ENCODE peak calls at places on chromosomes 6 and 20, in seven cellular contexts. One of them, this sample, is unnamed.
A peak's percentile ranks its signal among the peaks of the same experiment; 100 is the strongest.

GRCh38 chr20:39886650-39887190 is 802.3 kb downstream of the MAFB start:
- DNase-seq in cardiac muscle cell: no peak
- DNase-seq in right cardiac atrium: peak; percentile 32
- DNase-seq in vagina: no peak
- DNase-seq in adrenal gland: peak; percentile 47
- DNase-seq in SJSA1: no peak
- DNase-seq in K562: no peak
- DNase-seq in this sample: no peak

GRCh38 chr6:127118505-127119360 is at the start of gene RSPO3:
- DNase-seq in right cardiac atrium: peak; percentile 15
- DNase-seq in vagina: no peak
- DNase-seq in cardiac muscle cell: peak; percentile 39
- DNase-seq in K562: no peak
- DNase-seq in SJSA1: no peak
- DNase-seq in adrenal gland: peak; percentile 4
- DNase-seq in this sample: peak; percentile 17

GRCh38 chr6:22036267-22036666 is 260.6 kb downstream of the PRL start:
- DNase-seq in adrenal gland: no peak
- DNase-seq in right cardiac atrium: no peak
- DNase-seq in cardiac muscle cell: peak; percentile 6
- DNase-seq in K562: peak; percentile 26
- DNase-seq in SJSA1: no peak
- DNase-seq in vagina: no peak
- DNase-seq in this sample: peak; percentile 14

GRCh38 chr6:80545323-80545722 is 438.9 kb downstream of the BCKDHB start:
- DNase-seq in right cardiac atrium: no peak
- DNase-seq in K562: no peak
- DNase-seq in vagina: no peak
- DNase-seq in SJSA1: no peak
- DNase-seq in adrenal gland: no peak
- DNase-seq in cardiac muscle cell: no peak
- DNase-seq in this sample: no peak

GRCh38 chr6:108942556-108943492 is 94.6 kb downstream of the ARMC2 start:
- DNase-seq in SJSA1: no peak
- DNase-seq in right cardiac atrium: no peak
- DNase-seq in vagina: no peak
- DNase-seq in K562: peak; percentile 32
- DNase-seq in adrenal gland: no peak
- DNase-seq in cardiac muscle cell: no peak
- DNase-seq in this sample: peak; percentile 29

GRCh38 chr6:29651413-29652197 is 5.3 kb upstream of the MOG start:
- DNase-seq in vagina: no peak
- DNase-seq in SJSA1: no peak
- DNase-seq in right cardiac atrium: no peak
- DNase-seq in adrenal gland: no peak
- DNase-seq in K562: peak; percentile 54
- DNase-seq in cardiac muscle cell: peak; percentile 44
- DNase-seq in this sample: no peak

GRCh38 chr20:21508230-21509078 is 5.4 kb downstream of the NKX2-2 start:
- DNase-seq in K562: no peak
- DNase-seq in right cardiac atrium: no peak
- DNase-seq in SJSA1: no peak
- DNase-seq in adrenal gland: no peak
- DNase-seq in vagina: no peak
- DNase-seq in cardiac muscle cell: no peak
- DNase-seq in this sample: no peak

GRCh38 chr6:82878812-82879211 is 186.8 kb downstream of the UBE3D start:
- DNase-seq in K562: no peak
- DNase-seq in adrenal gland: no peak
- DNase-seq in vagina: no peak
- DNase-seq in cardiac muscle cell: peak; percentile 57
- DNase-seq in right cardiac atrium: no peak
- DNase-seq in SJSA1: peak; percentile 93
- DNase-seq in this sample: no peak

GRCh38 chr20:32535316-32535952 is 49.7 kb downstream of the NOL4L start:
- DNase-seq in K562: no peak
- DNase-seq in SJSA1: no peak
- DNase-seq in right cardiac atrium: no peak
- DNase-seq in cardiac muscle cell: no peak
- DNase-seq in adrenal gland: no peak
- DNase-seq in vagina: no peak
- DNase-seq in this sample: no peak

GRCh38 chr6:135941275-135941674 is 89.8 kb downstream of the PDE7B start:
- DNase-seq in K562: no peak
- DNase-seq in vagina: no peak
- DNase-seq in SJSA1: no peak
- DNase-seq in adrenal gland: no peak
- DNase-seq in cardiac muscle cell: peak; percentile 88
- DNase-seq in right cardiac atrium: no peak
- DNase-seq in this sample: no peak

GRCh38 chr6:112016335-112016734 is 37.6 kb upstream of the CCN6 start:
- DNase-seq in vagina: no peak
- DNase-seq in right cardiac atrium: peak; percentile 61
- DNase-seq in cardiac muscle cell: peak; percentile 63
- DNase-seq in adrenal gland: no peak
- DNase-seq in K562: no peak
- DNase-seq in SJSA1: no peak
- DNase-seq in this sample: no peak

GRCh38 chr20:12044969-12045368 is 127.3 kb downstream of the BTBD3 start:
- DNase-seq in cardiac muscle cell: no peak
- DNase-seq in adrenal gland: no peak
- DNase-seq in right cardiac atrium: no peak
- DNase-seq in K562: no peak
- DNase-seq in vagina: no peak
- DNase-seq in SJSA1: no peak
- DNase-seq in this sample: no peak

GRCh38 chr20:667351-668034 is 8.1 kb downstream of the SCRT2 start:
- DNase-seq in right cardiac atrium: peak; percentile 50
- DNase-seq in cardiac muscle cell: peak; percentile 46
- DNase-seq in vagina: no peak
- DNase-seq in K562: peak; percentile 67
- DNase-seq in SJSA1: no peak
- DNase-seq in adrenal gland: peak; percentile 69
- DNase-seq in this sample: peak; percentile 53

GRCh38 chr6:66838764-66839163 is 1131.7 kb upstream of the EYS start:
- DNase-seq in SJSA1: no peak
- DNase-seq in vagina: no peak
- DNase-seq in cardiac muscle cell: no peak
- DNase-seq in right cardiac atrium: no peak
- DNase-seq in K562: no peak
- DNase-seq in adrenal gland: no peak
- DNase-seq in this sample: no peak

GRCh38 chr6:122392564-122393338 is 6.7 kb upstream of the HSF2 start:
- DNase-seq in vagina: no peak
- DNase-seq in adrenal gland: no peak
- DNase-seq in K562: no peak
- DNase-seq in SJSA1: no peak
- DNase-seq in right cardiac atrium: no peak
- DNase-seq in cardiac muscle cell: no peak
- DNase-seq in this sample: no peak
- H3K4me3 ChIP-seq in vagina: no peak overlapping the region
- H3K4me3 ChIP-seq in adrenal gland: no peak overlapping the region
- H3K4me3 ChIP-seq in K562: no peak overlapping the region
- H3K4me3 ChIP-seq in SJSA1: no peak overlapping the region
- H3K4me3 ChIP-seq in right cardiac atrium: no peak overlapping the region
- H3K4me3 ChIP-seq in cardiac muscle cell: no peak overlapping the region
- H3K4me3 ChIP-seq in this sample: no peak overlapping the region

GRCh38 chr20:53712212-53712977 is 118.8 kb upstream of the ZNF217 start:
- DNase-seq in K562: no peak
- DNase-seq in right cardiac atrium: no peak
- DNase-seq in vagina: no peak
- DNase-seq in SJSA1: no peak
- DNase-seq in adrenal gland: no peak
- DNase-seq in cardiac muscle cell: no peak
- DNase-seq in this sample: no peak
- H3K4me3 ChIP-seq in K562: no peak overlapping the region
- H3K4me3 ChIP-seq in right cardiac atrium: no peak overlapping the region
- H3K4me3 ChIP-seq in vagina: no peak overlapping the region
- H3K4me3 ChIP-seq in SJSA1: no peak overlapping the region
- H3K4me3 ChIP-seq in adrenal gland: no peak overlapping the region
- H3K4me3 ChIP-seq in cardiac muscle cell: no peak overlapping the region
- H3K4me3 ChIP-seq in this sample: no peak overlapping the region

DNA sequence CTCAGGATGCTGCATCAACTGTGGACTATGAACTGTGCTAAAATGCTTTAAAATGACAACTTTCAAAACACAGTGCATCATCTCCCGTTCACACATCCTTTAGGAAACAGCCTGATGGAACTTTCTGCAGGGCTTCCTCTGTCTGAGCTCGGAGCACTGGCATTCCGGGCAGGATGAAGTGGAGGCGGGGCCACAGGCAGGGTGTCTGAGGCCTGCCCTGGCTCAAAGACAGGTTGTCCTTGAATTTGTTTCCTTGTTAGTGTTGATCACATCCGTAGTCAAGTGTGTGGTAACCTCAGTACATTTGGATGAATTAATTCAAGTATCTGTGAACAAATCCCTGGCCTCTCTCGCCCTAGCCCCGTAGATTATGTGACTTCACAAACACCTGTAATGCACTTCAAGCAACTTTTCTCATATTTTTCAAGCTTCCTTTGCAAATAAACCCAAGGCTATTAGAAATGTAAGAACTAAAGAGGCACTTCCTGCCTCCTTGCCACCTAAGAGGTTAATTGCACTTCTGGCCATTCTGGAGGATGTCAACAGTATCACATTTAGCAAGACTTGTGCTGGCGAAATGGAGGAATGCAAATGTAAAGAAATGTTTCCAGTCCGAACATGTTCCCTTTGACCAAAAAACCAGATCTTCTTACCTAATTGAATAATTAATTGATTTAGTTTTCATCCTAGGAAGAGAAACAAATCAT is 3.1 kb downstream of the CD93 start:
- DNase-seq in right cardiac atrium: peak; percentile 69
- DNase-seq in cardiac muscle cell: no peak
- DNase-seq in SJSA1: no peak
- DNase-seq in K562: no peak
- DNase-seq in adrenal gland: peak; percentile 70
- DNase-seq in vagina: no peak
- DNase-seq in this sample: no peak
- H3K4me3 ChIP-seq in right cardiac atrium: peak overlapping the region; percentile 37
- H3K4me3 ChIP-seq in cardiac muscle cell: no peak overlapping the region
- H3K4me3 ChIP-seq in SJSA1: no peak overlapping the region
- H3K4me3 ChIP-seq in K562: no peak overlapping the region
- H3K4me3 ChIP-seq in adrenal gland: no peak overlapping the region
- H3K4me3 ChIP-seq in vagina: no peak overlapping the region
- H3K4me3 ChIP-seq in this sample: no peak overlapping the region

GRCh38 chr6:3615391-3616380 is 135.8 kb downstream of the PXDC1 start:
- DNase-seq in cardiac muscle cell: no peak
- DNase-seq in right cardiac atrium: no peak
- DNase-seq in SJSA1: no peak
- DNase-seq in K562: no peak
- DNase-seq in vagina: peak; percentile 52
- DNase-seq in adrenal gland: no peak
- DNase-seq in this sample: no peak
- H3K4me3 ChIP-seq in cardiac muscle cell: no peak overlapping the region
- H3K4me3 ChIP-seq in right cardiac atrium: no peak overlapping the region
- H3K4me3 ChIP-seq in SJSA1: no peak overlapping the region
- H3K4me3 ChIP-seq in K562: no peak overlapping the region
- H3K4me3 ChIP-seq in vagina: no peak overlapping the region
- H3K4me3 ChIP-seq in adrenal gland: no peak overlapping the region
- H3K4me3 ChIP-seq in this sample: no peak overlapping the region

GRCh38 chr6:3229566-3230274 is 2.3 kb upstream of the TUBB2B start:
- DNase-seq in K562: peak; percentile 66
- DNase-seq in vagina: no peak
- DNase-seq in adrenal gland: no peak
- DNase-seq in cardiac muscle cell: no peak
- DNase-seq in SJSA1: no peak
- DNase-seq in right cardiac atrium: no peak
- DNase-seq in this sample: peak; percentile 54

GRCh38 chr6:3227363-3228045 is at the start of gene TUBB2B:
- DNase-seq in right cardiac atrium: peak; percentile 51
- DNase-seq in K562: no peak
- DNase-seq in SJSA1: peak; percentile 54
- DNase-seq in vagina: no peak
- DNase-seq in cardiac muscle cell: no peak
- DNase-seq in adrenal gland: no peak
- DNase-seq in this sample: peak; percentile 95

GRCh38 chr6:3228791-3229565 is 1.5 kb upstream of the TUBB2B start:
- DNase-seq in adrenal gland: no peak
- DNase-seq in SJSA1: no peak
- DNase-seq in right cardiac atrium: no peak
- DNase-seq in cardiac muscle cell: no peak
- DNase-seq in vagina: no peak
- DNase-seq in K562: no peak
- DNase-seq in this sample: peak; percentile 29

GRCh38 chr6:3226422-3227362 is 761 bp downstream of the TUBB2B start:
- DNase-seq in K562: peak; percentile 64
- DNase-seq in SJSA1: peak; percentile 57
- DNase-seq in right cardiac atrium: no peak
- DNase-seq in vagina: no peak
- DNase-seq in adrenal gland: no peak
- DNase-seq in cardiac muscle cell: no peak
- DNase-seq in this sample: peak; percentile 58

GRCh38 chr6:3228046-3228671 is 706 bp upstream of the TUBB2B start:
- DNase-seq in vagina: no peak
- DNase-seq in right cardiac atrium: no peak
- DNase-seq in adrenal gland: no peak
- DNase-seq in cardiac muscle cell: no peak
- DNase-seq in K562: peak; percentile 57
- DNase-seq in SJSA1: no peak
- DNase-seq in this sample: peak; percentile 58
- H3K4me3 ChIP-seq in vagina: peak overlapping the region; percentile 52
- H3K4me3 ChIP-seq in right cardiac atrium: peak overlapping the region; percentile 48
- H3K4me3 ChIP-seq in adrenal gland: no peak overlapping the region
- H3K4me3 ChIP-seq in cardiac muscle cell: peak overlapping the region; percentile 45
- H3K4me3 ChIP-seq in K562: peak overlapping the region; percentile 36
- H3K4me3 ChIP-seq in SJSA1: no peak overlapping the region
- H3K4me3 ChIP-seq in this sample: peak overlapping the region; percentile 94

GRCh38 chr6:1940381-1940780 is 305.0 kb downstream of the GMDS start:
- DNase-seq in K562: no peak
- DNase-seq in SJSA1: no peak
- DNase-seq in right cardiac atrium: no peak
- DNase-seq in vagina: no peak
- DNase-seq in adrenal gland: no peak
- DNase-seq in cardiac muscle cell: no peak
- DNase-seq in this sample: no peak
- H3K4me3 ChIP-seq in K562: no peak overlapping the region
- H3K4me3 ChIP-seq in SJSA1: no peak overlapping the region
- H3K4me3 ChIP-seq in right cardiac atrium: no peak overlapping the region
- H3K4me3 ChIP-seq in vagina: no peak overlapping the region
- H3K4me3 ChIP-seq in adrenal gland: no peak overlapping the region
- H3K4me3 ChIP-seq in cardiac muscle cell: no peak overlapping the region
- H3K4me3 ChIP-seq in this sample: no peak overlapping the region

DNA sequence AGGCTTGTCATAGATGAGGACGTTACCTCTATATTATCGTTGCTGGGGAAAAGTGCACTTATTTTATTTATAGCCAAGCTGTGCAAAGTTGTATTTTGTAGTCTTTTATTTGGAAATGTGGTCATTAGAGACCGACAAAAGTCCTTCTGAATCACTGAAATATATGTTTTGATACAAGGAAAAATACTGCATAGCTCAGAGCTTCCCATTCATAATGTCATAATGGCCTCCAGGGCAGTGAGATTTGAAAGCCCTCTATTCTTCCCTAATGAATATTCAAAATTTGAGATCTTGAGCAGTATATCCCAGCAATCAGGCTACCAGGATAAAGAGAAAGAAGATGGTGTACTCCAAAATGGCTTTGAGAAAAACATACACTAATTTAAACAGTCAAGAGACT is 64.6 kb downstream of the CAP2 start:
- DNase-seq in adrenal gland: no peak
- DNase-seq in SJSA1: no peak
- DNase-seq in K562: no peak
- DNase-seq in right cardiac atrium: no peak
- DNase-seq in vagina: no peak
- DNase-seq in cardiac muscle cell: no peak
- DNase-seq in this sample: no peak
- H3K4me3 ChIP-seq in adrenal gland: no peak overlapping the region
- H3K4me3 ChIP-seq in SJSA1: no peak overlapping the region
- H3K4me3 ChIP-seq in K562: no peak overlapping the region
- H3K4me3 ChIP-seq in right cardiac atrium: no peak overlapping the region
- H3K4me3 ChIP-seq in vagina: no peak overlapping the region
- H3K4me3 ChIP-seq in cardiac muscle cell: no peak overlapping the region
- H3K4me3 ChIP-seq in this sample: no peak overlapping the region